ENCODE peak calls at places on chromosomes 16 and 17, in eight cellular contexts. One of them, this sample, is unnamed.

GRCh38 chr16:64211306-64211705 is 910.6 kb downstream of the CDH11 start:
- DNase-seq in CD4-positive, CD25-positive, alpha-beta regulatory T cell: no peak
- DNase-seq in Panc1: no peak
- DNase-seq in CD8-positive, alpha-beta memory T cell: no peak
- DNase-seq in OCI-LY7: no peak
- DNase-seq in HepG2: no peak
- DNase-seq in trophoblast cell: no peak
- DNase-seq in AG10803: peak
- DNase-seq in this sample: no peak

GRCh38 chr17:58156839-58157803 is 8.9 kb downstream of the OR4D1 start:
- DNase-seq in CD4-positive, CD25-positive, alpha-beta regulatory T cell: peak
- DNase-seq in Panc1: no peak
- DNase-seq in CD8-positive, alpha-beta memory T cell: peak
- DNase-seq in OCI-LY7: no peak
- DNase-seq in HepG2: no peak
- DNase-seq in trophoblast cell: peak
- DNase-seq in AG10803: no peak
- DNase-seq in this sample: peak

GRCh38 chr17:31310260-31310659 is 3.6 kb downstream of the EVI2B start:
- DNase-seq in CD4-positive, CD25-positive, alpha-beta regulatory T cell: peak
- DNase-seq in Panc1: no peak
- DNase-seq in CD8-positive, alpha-beta memory T cell: peak
- DNase-seq in OCI-LY7: peak
- DNase-seq in HepG2: no peak
- DNase-seq in trophoblast cell: no peak
- DNase-seq in AG10803: no peak
- DNase-seq in this sample: peak

GRCh38 chr17:19327039-19327776 is 35.3 kb downstream of the B9D1 start:
- DNase-seq in CD4-positive, CD25-positive, alpha-beta regulatory T cell: no peak
- DNase-seq in Panc1: no peak
- DNase-seq in CD8-positive, alpha-beta memory T cell: no peak
- DNase-seq in OCI-LY7: no peak
- DNase-seq in HepG2: no peak
- DNase-seq in trophoblast cell: peak
- DNase-seq in AG10803: peak
- DNase-seq in this sample: no peak

GRCh38 chr16:27461483-27462171 is 59.7 kb downstream of the IL21R start:
- DNase-seq in CD4-positive, CD25-positive, alpha-beta regulatory T cell: no peak
- DNase-seq in Panc1: no peak
- DNase-seq in CD8-positive, alpha-beta memory T cell: no peak
- DNase-seq in OCI-LY7: no peak
- DNase-seq in HepG2: no peak
- DNase-seq in trophoblast cell: peak
- DNase-seq in AG10803: no peak
- DNase-seq in this sample: no peak

GRCh38 chr16:89132194-89133005 is 38.7 kb downstream of the ACSF3 start:
- DNase-seq in CD4-positive, CD25-positive, alpha-beta regulatory T cell: no peak
- DNase-seq in Panc1: no peak
- DNase-seq in CD8-positive, alpha-beta memory T cell: no peak
- DNase-seq in OCI-LY7: no peak
- DNase-seq in HepG2: no peak
- DNase-seq in trophoblast cell: no peak
- DNase-seq in AG10803: no peak
- DNase-seq in this sample: peak

GRCh38 chr16:72426416-72426815 is 254.5 kb upstream of the PMFBP1 start:
- DNase-seq in CD4-positive, CD25-positive, alpha-beta regulatory T cell: no peak
- DNase-seq in Panc1: no peak
- DNase-seq in CD8-positive, alpha-beta memory T cell: no peak
- DNase-seq in OCI-LY7: no peak
- DNase-seq in HepG2: no peak
- DNase-seq in trophoblast cell: no peak
- DNase-seq in AG10803: no peak
- DNase-seq in this sample: no peak

GRCh38 chr17:68197997-68198930 is 49.6 kb upstream of the AMZ2 start:
- DNase-seq in CD4-positive, CD25-positive, alpha-beta regulatory T cell: no peak
- DNase-seq in Panc1: no peak
- DNase-seq in CD8-positive, alpha-beta memory T cell: no peak
- DNase-seq in OCI-LY7: no peak
- DNase-seq in HepG2: no peak
- DNase-seq in trophoblast cell: peak
- DNase-seq in AG10803: no peak
- DNase-seq in this sample: no peak

GRCh38 chr17:61405047-61405685 is 5.5 kb downstream of the TBX2 start:
- DNase-seq in CD4-positive, CD25-positive, alpha-beta regulatory T cell: no peak
- DNase-seq in Panc1: no peak
- DNase-seq in CD8-positive, alpha-beta memory T cell: peak
- DNase-seq in OCI-LY7: no peak
- DNase-seq in HepG2: no peak
- DNase-seq in trophoblast cell: no peak
- DNase-seq in AG10803: no peak
- DNase-seq in this sample: no peak

GRCh38 chr17:74864866-74865395 is 5.2 kb upstream of the GRIN2C start:
- DNase-seq in CD4-positive, CD25-positive, alpha-beta regulatory T cell: peak
- DNase-seq in Panc1: peak
- DNase-seq in CD8-positive, alpha-beta memory T cell: peak
- DNase-seq in OCI-LY7: peak
- DNase-seq in HepG2: peak
- DNase-seq in trophoblast cell: peak
- DNase-seq in AG10803: peak
- DNase-seq in this sample: peak

GRCh38 chr17:29376667-29377268 is 13.4 kb upstream of the TAOK1 start:
- DNase-seq in CD4-positive, CD25-positive, alpha-beta regulatory T cell: no peak
- DNase-seq in Panc1: no peak
- DNase-seq in CD8-positive, alpha-beta memory T cell: no peak
- DNase-seq in OCI-LY7: no peak
- DNase-seq in HepG2: no peak
- DNase-seq in trophoblast cell: peak
- DNase-seq in AG10803: peak
- DNase-seq in this sample: no peak

GRCh38 chr16:9238346-9238745 is 146.9 kb downstream of the HAPSTR1 start:
- DNase-seq in CD4-positive, CD25-positive, alpha-beta regulatory T cell: no peak
- DNase-seq in Panc1: no peak
- DNase-seq in CD8-positive, alpha-beta memory T cell: no peak
- DNase-seq in OCI-LY7: no peak
- DNase-seq in HepG2: no peak
- DNase-seq in trophoblast cell: no peak
- DNase-seq in AG10803: no peak
- DNase-seq in this sample: no peak

GRCh38 chr17:17738901-17739300 is 57.6 kb downstream of the RAI1 start:
- DNase-seq in CD4-positive, CD25-positive, alpha-beta regulatory T cell: no peak
- DNase-seq in Panc1: no peak
- DNase-seq in CD8-positive, alpha-beta memory T cell: no peak
- DNase-seq in OCI-LY7: no peak
- DNase-seq in HepG2: no peak
- DNase-seq in trophoblast cell: no peak
- DNase-seq in AG10803: no peak
- DNase-seq in this sample: no peak

GRCh38 chr17:14616508-14616907 is 315.6 kb downstream of the HS3ST3B1 start:
- DNase-seq in CD4-positive, CD25-positive, alpha-beta regulatory T cell: no peak
- DNase-seq in Panc1: no peak
- DNase-seq in CD8-positive, alpha-beta memory T cell: no peak
- DNase-seq in OCI-LY7: no peak
- DNase-seq in HepG2: no peak
- DNase-seq in trophoblast cell: no peak
- DNase-seq in AG10803: peak
- DNase-seq in this sample: no peak

GRCh38 chr17:14621826-14622621 is 321.1 kb downstream of the HS3ST3B1 start:
- DNase-seq in CD4-positive, CD25-positive, alpha-beta regulatory T cell: no peak
- DNase-seq in Panc1: no peak
- DNase-seq in CD8-positive, alpha-beta memory T cell: no peak
- DNase-seq in OCI-LY7: peak
- DNase-seq in HepG2: no peak
- DNase-seq in trophoblast cell: no peak
- DNase-seq in AG10803: no peak
- DNase-seq in this sample: no peak

GRCh38 chr17:14622622-14623101 is 321.8 kb downstream of the HS3ST3B1 start:
- DNase-seq in CD4-positive, CD25-positive, alpha-beta regulatory T cell: no peak
- DNase-seq in Panc1: no peak
- DNase-seq in CD8-positive, alpha-beta memory T cell: no peak
- DNase-seq in OCI-LY7: peak
- DNase-seq in HepG2: no peak
- DNase-seq in trophoblast cell: no peak
- DNase-seq in AG10803: peak
- DNase-seq in this sample: no peak

DNA sequence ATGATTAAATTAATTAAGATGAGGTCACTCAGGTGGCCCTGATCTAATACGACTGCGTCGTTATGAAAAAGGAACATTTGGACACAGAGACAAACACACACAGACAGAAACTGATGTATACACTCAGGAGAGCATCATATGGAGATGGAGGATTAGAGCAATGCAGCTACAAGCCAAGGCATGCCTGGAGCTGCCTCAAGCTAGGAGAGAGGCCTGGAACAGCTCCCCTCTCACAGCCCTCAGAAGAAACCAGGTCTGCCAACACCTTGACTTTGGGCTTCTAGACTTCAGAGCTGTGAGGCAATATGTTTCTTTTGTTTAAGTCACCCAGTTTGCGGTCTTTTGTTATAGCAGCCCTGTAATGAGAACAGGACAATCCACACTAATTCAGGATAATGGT is 318.9 kb downstream of the HS3ST3B1 start:
- DNase-seq in CD4-positive, CD25-positive, alpha-beta regulatory T cell: no peak
- DNase-seq in Panc1: no peak
- DNase-seq in CD8-positive, alpha-beta memory T cell: no peak
- DNase-seq in OCI-LY7: no peak
- DNase-seq in HepG2: no peak
- DNase-seq in trophoblast cell: no peak
- DNase-seq in AG10803: no peak
- DNase-seq in this sample: no peak
- H3K4me3 ChIP-seq in CD4-positive, CD25-positive, alpha-beta regulatory T cell: no peak
- H3K4me3 ChIP-seq in Panc1: no peak
- H3K4me3 ChIP-seq in CD8-positive, alpha-beta memory T cell: no peak
- H3K4me3 ChIP-seq in OCI-LY7: no peak
- H3K4me3 ChIP-seq in HepG2: no peak
- H3K4me3 ChIP-seq in trophoblast cell: no peak
- H3K4me3 ChIP-seq in AG10803: no peak
- H3K4me3 ChIP-seq in this sample: no peak

GRCh38 chr16:3810198-3810664 is 70.3 kb downstream of the CREBBP start:
- DNase-seq in CD4-positive, CD25-positive, alpha-beta regulatory T cell: no peak
- DNase-seq in Panc1: no peak
- DNase-seq in CD8-positive, alpha-beta memory T cell: no peak
- DNase-seq in OCI-LY7: no peak
- DNase-seq in HepG2: no peak
- DNase-seq in trophoblast cell: no peak
- DNase-seq in AG10803: no peak
- DNase-seq in this sample: no peak
- H3K4me3 ChIP-seq in CD4-positive, CD25-positive, alpha-beta regulatory T cell: no peak
- H3K4me3 ChIP-seq in Panc1: no peak
- H3K4me3 ChIP-seq in CD8-positive, alpha-beta memory T cell: no peak
- H3K4me3 ChIP-seq in OCI-LY7: no peak
- H3K4me3 ChIP-seq in HepG2: no peak
- H3K4me3 ChIP-seq in trophoblast cell: no peak
- H3K4me3 ChIP-seq in AG10803: no peak
- H3K4me3 ChIP-seq in this sample: no peak

DNA sequence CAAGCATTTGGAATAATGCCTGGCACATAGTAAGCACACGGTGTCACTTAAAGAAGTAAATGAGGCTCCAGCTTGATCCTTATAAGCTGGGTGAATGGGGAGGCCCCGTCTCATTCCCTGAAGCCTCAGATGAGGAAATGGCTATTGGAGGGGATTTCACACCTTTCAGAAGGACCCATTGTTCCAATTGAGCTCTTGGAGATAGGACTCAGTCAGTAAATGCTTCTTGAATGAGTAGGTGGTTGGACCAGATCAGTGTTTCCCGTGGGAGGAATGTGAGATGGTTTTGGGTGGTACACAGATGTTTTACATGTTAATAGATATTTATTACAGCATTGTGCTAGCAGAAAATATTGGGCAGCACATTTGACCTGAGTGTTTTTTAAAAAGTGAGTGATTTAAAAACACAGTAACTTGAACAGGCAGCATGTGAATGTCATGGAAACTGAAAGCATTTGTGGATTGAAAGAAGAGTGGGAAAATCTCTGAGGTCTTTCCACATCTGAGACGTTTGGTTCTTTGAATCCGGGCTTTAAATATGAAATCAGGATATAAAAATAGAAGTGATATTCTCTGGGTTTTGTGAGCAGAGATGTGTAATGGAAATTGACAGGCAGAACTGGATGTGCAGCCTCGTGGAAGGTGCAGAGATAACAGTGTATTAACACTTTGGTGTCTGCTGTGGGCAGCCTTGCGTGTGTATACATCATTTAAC is 36.4 kb upstream of the ARHGAP17 start:
- DNase-seq in CD4-positive, CD25-positive, alpha-beta regulatory T cell: no peak
- DNase-seq in Panc1: no peak
- DNase-seq in CD8-positive, alpha-beta memory T cell: no peak
- DNase-seq in OCI-LY7: no peak
- DNase-seq in HepG2: no peak
- DNase-seq in trophoblast cell: peak
- DNase-seq in AG10803: peak
- DNase-seq in this sample: no peak
- H3K4me3 ChIP-seq in CD4-positive, CD25-positive, alpha-beta regulatory T cell: peak
- H3K4me3 ChIP-seq in Panc1: peak
- H3K4me3 ChIP-seq in CD8-positive, alpha-beta memory T cell: peak
- H3K4me3 ChIP-seq in OCI-LY7: no peak
- H3K4me3 ChIP-seq in HepG2: no peak
- H3K4me3 ChIP-seq in trophoblast cell: no peak
- H3K4me3 ChIP-seq in AG10803: no peak
- H3K4me3 ChIP-seq in this sample: no peak

GRCh38 chr17:14094676-14095075 is 25.4 kb downstream of the COX10 start:
- DNase-seq in CD4-positive, CD25-positive, alpha-beta regulatory T cell: no peak
- DNase-seq in Panc1: no peak
- DNase-seq in CD8-positive, alpha-beta memory T cell: no peak
- DNase-seq in OCI-LY7: no peak
- DNase-seq in HepG2: no peak
- DNase-seq in trophoblast cell: no peak
- DNase-seq in AG10803: no peak
- DNase-seq in this sample: no peak
- H3K4me3 ChIP-seq in CD4-positive, CD25-positive, alpha-beta regulatory T cell: no peak
- H3K4me3 ChIP-seq in Panc1: no peak
- H3K4me3 ChIP-seq in CD8-positive, alpha-beta memory T cell: no peak
- H3K4me3 ChIP-seq in OCI-LY7: no peak
- H3K4me3 ChIP-seq in HepG2: no peak
- H3K4me3 ChIP-seq in trophoblast cell: no peak
- H3K4me3 ChIP-seq in AG10803: no peak
- H3K4me3 ChIP-seq in this sample: no peak

GRCh38 chr17:49994085-49995054 is 654 bp downstream of the DLX3 start:
- DNase-seq in CD4-positive, CD25-positive, alpha-beta regulatory T cell: no peak
- DNase-seq in Panc1: no peak
- DNase-seq in CD8-positive, alpha-beta memory T cell: no peak
- DNase-seq in OCI-LY7: no peak
- DNase-seq in HepG2: no peak
- DNase-seq in trophoblast cell: no peak
- DNase-seq in AG10803: no peak
- DNase-seq in this sample: no peak
- H3K4me3 ChIP-seq in CD4-positive, CD25-positive, alpha-beta regulatory T cell: peak
- H3K4me3 ChIP-seq in Panc1: peak
- H3K4me3 ChIP-seq in CD8-positive, alpha-beta memory T cell: peak
- H3K4me3 ChIP-seq in OCI-LY7: no peak
- H3K4me3 ChIP-seq in HepG2: no peak
- H3K4me3 ChIP-seq in trophoblast cell: peak
- H3K4me3 ChIP-seq in AG10803: peak
- H3K4me3 ChIP-seq in this sample: peak

DNA sequence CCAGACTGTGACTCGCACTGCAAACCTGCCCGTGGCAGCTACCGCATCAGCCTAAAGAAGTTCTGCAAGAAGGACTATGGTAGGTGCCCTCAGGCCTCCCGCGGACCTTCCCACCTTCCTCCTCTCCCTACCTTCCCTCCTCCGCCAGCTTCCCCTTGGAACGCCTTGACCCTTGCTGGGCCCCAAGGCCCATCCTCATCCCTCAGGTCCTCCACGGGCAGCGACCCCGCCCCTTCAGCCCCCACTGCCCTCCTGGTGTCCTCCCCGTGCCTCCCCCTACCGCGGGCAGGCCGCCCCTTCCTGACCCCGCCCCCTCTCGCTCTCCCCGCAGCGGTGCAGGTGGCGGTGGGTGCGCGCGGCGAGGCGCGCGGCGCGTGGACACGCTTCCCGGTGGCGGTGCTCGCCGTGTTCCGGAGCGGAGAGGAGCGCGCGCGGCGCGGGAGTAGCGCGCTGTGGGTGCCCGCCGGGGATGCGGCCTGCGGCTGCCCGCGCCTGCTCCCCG is 1.5 kb upstream of the TBC1D24 start:
- DNase-seq in CD4-positive, CD25-positive, alpha-beta regulatory T cell: no peak
- DNase-seq in Panc1: no peak
- DNase-seq in CD8-positive, alpha-beta memory T cell: no peak
- DNase-seq in OCI-LY7: peak
- DNase-seq in HepG2: no peak
- DNase-seq in trophoblast cell: peak
- DNase-seq in AG10803: no peak
- DNase-seq in this sample: no peak
- H3K4me3 ChIP-seq in CD4-positive, CD25-positive, alpha-beta regulatory T cell: no peak
- H3K4me3 ChIP-seq in Panc1: peak
- H3K4me3 ChIP-seq in CD8-positive, alpha-beta memory T cell: no peak
- H3K4me3 ChIP-seq in OCI-LY7: peak
- H3K4me3 ChIP-seq in HepG2: peak
- H3K4me3 ChIP-seq in trophoblast cell: no peak
- H3K4me3 ChIP-seq in AG10803: peak
- H3K4me3 ChIP-seq in this sample: peak